ENCODE peak calls at places on chromosome 18, in eight cellular contexts. U is SJSA1, I is IMR-90, A is upper lobe of right lung, G is small intestine, H is adrenal gland, L is A549, R is right cardiac atrium. S is an unnamed sample.

GRCh38 chr18:46462523-46462922 is 194.5 kb downstream of the LOXHD1 start:
- DNase-seq in U (no peak), I (no peak), A (no peak), G (no peak), H (no peak), L (no peak), R (no peak), S (no peak)

GRCh38 chr18:44740000-44740399 is 59.3 kb downstream of the SETBP1 start:
- DNase-seq in U (no peak), I (no peak), A (no peak), G (no peak), H (no peak), L (no peak), R (no peak), S (no peak)

GRCh38 chr18:50194623-50195532 is at the start of gene MYO5B:
- DNase-seq in U (no peak), I (no peak), A (peak; percentile 93), G (peak; percentile 95), H (no peak), L (peak; percentile 13), R (no peak), S (no peak)

GRCh38 chr18:23889907-23890306 is 124.6 kb upstream of the TTC39C start:
- DNase-seq in U (no peak), I (no peak), A (no peak), G (no peak), H (no peak), L (no peak), R (no peak), S (no peak)

GRCh38 chr18:80252136-80252535 is 4.8 kb upstream of the PARD6G start:
- DNase-seq in U (peak; percentile 68), I (peak; percentile 74), A (no peak), G (no peak), H (no peak), L (no peak), R (no peak), S (no peak)

GRCh38 chr18:77068890-77069312 is 63.7 kb downstream of the MBP start:
- DNase-seq in U (no peak), I (peak; percentile 28), A (no peak), G (no peak), H (no peak), L (no peak), R (no peak), S (no peak)

GRCh38 chr18:68916734-68917133 is 118.9 kb downstream of the CCDC102B start:
- DNase-seq in U (no peak), I (no peak), A (no peak), G (no peak), H (no peak), L (no peak), R (no peak), S (no peak)

GRCh38 chr18:44602380-44602779 is 78.3 kb upstream of the SETBP1 start:
- DNase-seq in U (peak; percentile 51), I (no peak), A (no peak), G (no peak), H (no peak), L (no peak), R (no peak), S (no peak)

GRCh38 chr18:41126541-41127235 is 828.3 kb upstream of the PIK3C3 start:
- DNase-seq in U (peak; percentile 26), I (peak; percentile 84), A (no peak), G (no peak), H (no peak), L (no peak), R (no peak), S (no peak)

GRCh38 chr18:46343940-46344372 is 239.8 kb downstream of the HAUS1 start:
- DNase-seq in U (no peak), I (no peak), A (peak; percentile 65), G (no peak), H (peak; percentile 67), L (no peak), R (no peak), S (peak; percentile 32)

GRCh38 chr18:49811151-49811938 is 2.0 kb downstream of the ACAA2 start:
- DNase-seq in U (no peak), I (no peak), A (no peak), G (peak; percentile 57), H (no peak), L (no peak), R (no peak), S (no peak)

GRCh38 chr18:62939433-62939832 is 224.1 kb downstream of the PHLPP1 start:
- DNase-seq in U (no peak), I (no peak), A (no peak), G (no peak), H (no peak), L (no peak), R (no peak), S (no peak)

GRCh38 chr18:56351911-56352502 is 286.4 kb downstream of the TXNL1 start:
- DNase-seq in U (no peak), I (peak; percentile 63), A (no peak), G (no peak), H (no peak), L (no peak), R (no peak), S (no peak)

GRCh38 chr18:183769-184168 is 25.4 kb downstream of the USP14 start:
- DNase-seq in U (no peak), I (no peak), A (no peak), G (peak; percentile 11), H (no peak), L (no peak), R (no peak), S (no peak)

GRCh38 chr18:2927745-2928144 is 80.9 kb downstream of the EMILIN2 start:
- DNase-seq in U (no peak), I (no peak), A (no peak), G (no peak), H (no peak), L (no peak), R (no peak), S (no peak)

DNA sequence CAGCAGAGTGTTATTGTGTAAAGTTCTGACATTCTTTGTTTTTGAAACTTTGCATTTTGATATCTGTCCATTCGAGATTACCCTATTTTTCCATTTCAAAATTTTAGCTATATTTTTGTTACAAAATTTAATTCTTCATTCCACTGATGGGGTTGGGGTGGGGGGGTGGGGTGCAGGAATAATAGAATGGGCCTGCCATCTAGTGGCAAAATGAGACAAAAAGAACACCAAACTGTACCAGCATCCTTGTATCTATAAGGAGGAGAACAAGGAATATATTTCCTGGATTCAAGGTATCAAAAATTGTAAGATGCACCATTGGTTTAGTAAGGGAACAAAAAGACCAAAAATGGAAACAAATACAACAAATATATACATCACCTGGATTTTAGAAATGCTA is 27.9 kb upstream of the TTR start:
- DNase-seq in U (no peak), I (no peak), A (no peak), G (no peak), H (no peak), L (no peak), R (no peak), S (no peak)
- H3K4me1 ChIP-seq in U (no peaks in the 10 kb centered on the region), I (no peaks in the 10 kb centered on the region), A (no peaks in the 10 kb centered on the region), G (peaks cover 9% of the 10 kb centered on the region), H (peaks cover 8% of the 10 kb centered on the region), L (no peaks in the 10 kb centered on the region), R (no peaks in the 10 kb centered on the region), S (no peaks in the 10 kb centered on the region)

GRCh38 chr18:59907660-59908059 is 7.9 kb downstream of the PMAIP1 start:
- DNase-seq in U (no peak), I (peak; percentile 51), A (no peak), G (no peak), H (no peak), L (no peak), R (no peak), S (no peak)
- H3K4me1 ChIP-seq in U (peaks cover 58% of the 10 kb centered on the region), I (peaks cover 25% of the 10 kb centered on the region), A (no peaks in the 10 kb centered on the region), G (no peaks in the 10 kb centered on the region), H (peaks cover 12% of the 10 kb centered on the region), L (peaks cover 61% of the 10 kb centered on the region), R (no peaks in the 10 kb centered on the region), S (peaks cover 5% of the 10 kb centered on the region)

DNA sequence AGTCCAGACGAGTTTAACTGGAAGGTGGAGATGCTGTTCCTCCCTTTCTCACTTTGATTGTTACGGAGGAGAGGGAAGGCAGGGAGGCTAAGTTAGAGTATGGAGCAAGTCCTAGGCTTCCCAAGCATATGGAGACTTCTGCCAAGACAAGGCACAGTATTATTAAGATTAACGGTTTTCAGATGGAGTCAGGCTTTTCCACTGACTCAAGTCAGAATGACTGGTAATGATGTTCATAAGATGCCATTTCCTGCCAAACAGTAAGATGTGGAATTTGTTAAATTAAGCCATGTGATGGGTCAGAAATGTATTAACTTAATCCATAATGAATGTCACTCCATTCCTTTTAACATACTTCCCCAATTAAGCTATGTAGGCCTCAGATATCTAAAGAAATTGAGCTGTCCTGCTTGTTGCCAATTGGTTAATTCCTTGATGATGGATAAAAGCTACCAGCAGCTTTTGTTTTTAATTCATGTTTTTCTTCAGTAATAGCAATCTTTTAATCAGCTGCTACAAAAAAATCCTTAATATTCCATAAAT is 383.7 kb downstream of the ZNF521 start:
- DNase-seq in U (no peak), I (peak; percentile 43), A (no peak), G (no peak), H (no peak), L (no peak), R (no peak), S (no peak)
- H3K4me1 ChIP-seq in U (no peaks in the 10 kb centered on the region), I (peaks cover 5% of the 10 kb centered on the region), A (no peaks in the 10 kb centered on the region), G (no peaks in the 10 kb centered on the region), H (no peaks in the 10 kb centered on the region), L (no peaks in the 10 kb centered on the region), R (no peaks in the 10 kb centered on the region), S (no peaks in the 10 kb centered on the region)

DNA sequence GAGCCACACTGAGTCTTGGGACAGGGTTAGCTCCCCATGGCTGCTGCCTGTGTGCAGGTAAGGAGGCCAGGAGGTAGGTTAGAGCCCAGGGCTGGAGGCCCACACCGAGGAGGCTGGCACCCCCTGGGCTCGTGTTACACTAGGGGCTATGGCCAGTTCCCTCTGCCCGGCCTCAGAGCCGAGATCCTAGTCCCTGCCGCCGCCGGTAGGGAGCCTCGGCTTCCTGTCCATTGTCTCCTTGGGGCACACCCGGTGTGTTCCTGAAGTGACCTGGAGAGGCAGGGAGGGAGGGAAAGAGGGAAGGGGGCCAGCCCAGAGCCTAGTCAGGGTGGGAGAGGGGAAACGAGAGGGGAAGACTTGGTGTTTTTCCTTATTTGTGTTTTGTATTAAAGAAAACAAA is 170.5 kb downstream of the CTIF start:
- DNase-seq in U (peak; percentile 32), I (no peak), A (no peak), G (no peak), H (no peak), L (no peak), R (peak; percentile 57), S (no peak)
- H3K4me1 ChIP-seq in U (peaks cover 18% of the 10 kb centered on the region), I (peaks cover 2% of the 10 kb centered on the region), A (peaks cover 13% of the 10 kb centered on the region), G (no peaks in the 10 kb centered on the region), H (peaks cover 24% of the 10 kb centered on the region), L (no peaks in the 10 kb centered on the region), R (peaks cover 21% of the 10 kb centered on the region), S (peaks cover 25% of the 10 kb centered on the region)

DNA sequence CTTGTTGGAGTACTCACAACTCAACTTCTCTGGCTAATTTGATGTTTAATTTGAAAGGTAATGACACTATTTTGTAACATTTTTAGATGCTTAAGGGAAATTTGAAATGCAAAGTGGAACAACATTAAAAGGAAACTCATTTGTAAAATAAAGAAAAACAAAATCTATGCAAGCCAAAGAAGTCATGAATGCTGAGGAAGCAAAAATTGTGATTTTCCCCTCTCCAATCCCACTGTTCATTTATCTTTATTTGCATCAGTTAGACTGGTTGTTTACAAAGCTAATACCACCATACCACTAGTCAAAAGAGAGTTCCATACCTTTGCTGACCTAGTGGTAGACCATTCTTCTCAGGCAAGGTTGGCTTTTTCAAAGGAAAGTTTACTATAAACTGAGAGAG is 2.2 kb upstream of the B4GALT6 start:
- DNase-seq in U (no peak), I (no peak), A (no peak), G (no peak), H (no peak), L (no peak), R (no peak), S (no peak)
- H3K4me1 ChIP-seq in U (peaks cover 6% of the 10 kb centered on the region), I (no peaks in the 10 kb centered on the region), A (no peaks in the 10 kb centered on the region), G (no peaks in the 10 kb centered on the region), H (peaks cover 33% of the 10 kb centered on the region), L (peaks cover 23% of the 10 kb centered on the region), R (no peaks in the 10 kb centered on the region), S (peaks cover 8% of the 10 kb centered on the region)

S was measured in gastrocnemius medialis.